ENCODE peak calls at places on chromosome 14, in eight cellular contexts. P is OCI-LY7; U is lower leg skin; J is HepG2; F is activated CD8-positive, alpha-beta T cell treated with anti-CD3 and anti-CD28 coated beads for 36 hours; Y is stomach; X is AG04450; S is mesothelial cell of epicardium. L is an unnamed sample.

GRCh38 chr14:60002819-60003492 is 83.0 kb downstream of the LRRC9 start:
- DNase-seq in P (no peak), U (no peak), J (peak), F (no peak), Y (peak), X (no peak), S (no peak), L (no peak)

GRCh38 chr14:23055621-23056256 is 1.6 kb downstream of the CDH24 start:
- DNase-seq in P (no peak), U (no peak), J (no peak), F (no peak), Y (no peak), X (no peak), S (no peak), L (no peak)

GRCh38 chr14:61564623-61565091 is 130.7 kb upstream of the HIF1A start:
- DNase-seq in P (no peak), U (no peak), J (peak), F (no peak), Y (no peak), X (peak), S (no peak), L (no peak)

GRCh38 chr14:105281354-105282097 is 19.3 kb downstream of the BRF1 start:
- DNase-seq in P (peak), U (no peak), J (peak), F (peak), Y (no peak), X (peak), S (no peak), L (no peak)

GRCh38 chr14:91714805-91715204 is 17.1 kb downstream of the CATSPERB start:
- DNase-seq in P (no peak), U (no peak), J (no peak), F (peak), Y (no peak), X (no peak), S (no peak), L (no peak)

GRCh38 chr14:50967719-50968266 is 23.5 kb upstream of the PYGL start:
- DNase-seq in P (no peak), U (no peak), J (no peak), F (no peak), Y (no peak), X (no peak), S (no peak), L (no peak)

GRCh38 chr14:101123639-101124525 is 220.4 kb upstream of the RTL1 start:
- DNase-seq in P (no peak), U (peak), J (no peak), F (no peak), Y (peak), X (no peak), S (no peak), L (peak)

GRCh38 chr14:88879016-88879415 is 54.6 kb downstream of the TTC8 start:
- DNase-seq in P (no peak), U (no peak), J (no peak), F (no peak), Y (no peak), X (peak), S (no peak), L (peak)

GRCh38 chr14:63972323-63972932 is 119.6 kb downstream of the SYNE2 start:
- DNase-seq in P (no peak), U (no peak), J (no peak), F (no peak), Y (no peak), X (no peak), S (no peak), L (no peak)

GRCh38 chr14:86646688-86647687 is 1117.0 kb downstream of the FLRT2 start:
- DNase-seq in P (peak), U (no peak), J (peak), F (peak), Y (no peak), X (no peak), S (no peak), L (no peak)
- TF ChIP-seq CTCF in P (peak), U (no peak), J (no peak), F (peak), Y (no peak), X (no peak), S (no peak), L (no peak)

DNA sequence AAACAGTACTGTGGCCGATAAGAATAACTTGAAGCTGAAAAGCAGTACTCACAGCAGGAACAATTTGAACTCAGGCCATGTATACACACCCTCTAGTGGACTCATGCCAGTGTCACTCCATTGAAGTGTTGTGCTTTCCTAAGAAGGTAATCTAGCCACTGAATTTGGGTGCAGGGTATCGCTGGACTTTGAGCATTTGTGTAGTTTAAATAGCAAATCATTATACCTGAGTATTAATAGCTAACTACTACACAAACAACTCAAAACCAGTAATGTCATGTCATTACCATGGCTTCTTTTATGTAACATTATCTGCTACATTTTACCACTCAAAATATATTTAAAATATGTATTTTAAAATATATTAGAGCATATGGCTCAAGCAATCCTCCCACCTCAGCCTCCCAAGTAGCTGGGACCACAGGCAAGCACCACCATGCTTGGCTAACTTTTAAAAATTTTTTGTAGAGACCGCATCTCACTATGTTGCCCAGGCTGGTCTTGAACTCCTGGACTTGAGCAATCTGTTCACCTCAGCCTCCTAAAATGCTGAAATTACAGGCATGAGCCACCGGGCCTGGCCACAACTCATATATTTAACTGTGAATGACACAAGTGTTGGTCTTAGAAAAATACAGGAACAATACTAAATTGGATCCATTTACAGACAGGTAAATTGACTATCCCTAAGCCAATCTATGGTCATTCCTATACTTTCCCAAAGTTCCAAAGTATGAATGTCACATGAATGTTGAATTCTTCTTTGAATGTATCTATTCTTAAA is 25.6 kb upstream of the ARID4A start:
- DNase-seq in P (peak), U (no peak), J (peak), F (no peak), Y (peak), X (peak), S (no peak), L (no peak)
- TF ChIP-seq CTCF in P (peak), U (no peak), J (peak), F (no peak), Y (no peak), X (no peak), S (no peak), L (no peak)

GRCh38 chr14:68775614-68776126 is 17.2 kb downstream of the ZFP36L1 start:
- DNase-seq in P (no peak), U (no peak), J (no peak), F (no peak), Y (peak), X (no peak), S (no peak), L (no peak)
- TF ChIP-seq CTCF in P (peak), U (no peak), J (no peak), F (peak), Y (no peak), X (no peak), S (peak), L (peak)

GRCh38 chr14:65237956-65238355 is 135.6 kb upstream of the MAX start:
- DNase-seq in P (no peak), U (no peak), J (peak), F (no peak), Y (peak), X (no peak), S (no peak), L (no peak)
- TF ChIP-seq CTCF in P (no peak), U (no peak), J (peak), F (no peak), Y (no peak), X (no peak), S (no peak), L (no peak)